ENCODE peak calls at places on chromosomes 4 and X, in five cellular contexts. O is HepG2, M is astrocyte of the cerebellum, Q is HCT116, H is IMR-90. F is an unnamed sample.

GRCh38 chr4:121217385-121217784 is 53.3 kb upstream of the TNIP3 start:
- DNase-seq in O (no peak), M (no peak), Q (no peak), H (peak), F (peak)

GRCh38 chr4:89316931-89317366 is 9.3 kb upstream of the GPRIN3 start:
- DNase-seq in O (no peak), M (no peak), Q (no peak), H (peak), F (peak)

GRCh38 chr4:184385705-184386141 is 88.6 kb downstream of the IRF2 start:
- DNase-seq in O (peak), M (no peak), Q (no peak), H (no peak), F (no peak)

GRCh38 chrX:747176-747575 is 116.6 kb downstream of the SHOX start:
- DNase-seq in O (no peak), M (no peak), Q (no peak), H (no peak), F (no peak)

GRCh38 chr4:176002007-176002623 is 63.5 kb upstream of the WDR17 start:
- DNase-seq in O (no peak), M (no peak), Q (peak), H (no peak), F (no peak)

GRCh38 chr4:118821590-118822293 is 14.2 kb downstream of the SEC24D start:
- DNase-seq in O (peak), M (no peak), Q (no peak), H (no peak), F (peak)

GRCh38 chr4:110371016-110371795 is 104.7 kb upstream of the ENPEP start:
- DNase-seq in O (no peak), M (no peak), Q (no peak), H (no peak), F (no peak)

GRCh38 chr4:94528792-94529451 is 77.2 kb downstream of the PDLIM5 start:
- DNase-seq in O (no peak), M (no peak), Q (no peak), H (no peak), F (no peak)

GRCh38 chr4:155543126-155543765 is 123.4 kb upstream of the GUCY1A1 start:
- DNase-seq in O (no peak), M (no peak), Q (no peak), H (peak), F (peak)

GRCh38 chr4:165715989-165716388 is 157.0 kb upstream of the TLL1 start:
- DNase-seq in O (no peak), M (no peak), Q (no peak), H (no peak), F (peak)

GRCh38 chr4:182338731-182339130 is 95.5 kb downstream of the TENM3 start:
- DNase-seq in O (no peak), M (no peak), Q (no peak), H (peak), F (peak)

GRCh38 chrX:126165721-126166401 is at the start of gene DCAF12L2:
- DNase-seq in O (no peak), M (no peak), Q (no peak), H (no peak), F (no peak)

GRCh38 chr4:56657818-56658217 is 23.3 kb downstream of the HOPX start:
- DNase-seq in O (no peak), M (no peak), Q (no peak), H (no peak), F (no peak)

GRCh38 chr4:56544573-56545131 is 39.1 kb downstream of the ARL9 start:
- DNase-seq in O (peak), M (peak), Q (peak), H (peak), F (peak)

GRCh38 chr4:158459085-158459820 is 62.4 kb upstream of the RXFP1 start:
- DNase-seq in O (no peak), M (no peak), Q (no peak), H (no peak), F (peak)

GRCh38 chr4:166482755-166483154 is 609.7 kb downstream of the TLL1 start:
- DNase-seq in O (peak), M (no peak), Q (no peak), H (no peak), F (no peak)

GRCh38 chrX:6386837-6387236 is 148.1 kb downstream of the VCX3A start:
- DNase-seq in O (no peak), M (no peak), Q (no peak), H (no peak), F (no peak)

GRCh38 chr4:10243856-10244255 is 127.3 kb upstream of the WDR1 start:
- DNase-seq in O (no peak), M (no peak), Q (no peak), H (no peak), F (no peak)

GRCh38 chr4:44446801-44447562 is 1.6 kb downstream of the KCTD8 start:
- DNase-seq in O (no peak), M (no peak), Q (no peak), H (no peak), F (no peak)

GRCh38 chr4:1512738-1513660 is 106.8 kb upstream of the NKX1-1 start:
- DNase-seq in O (peak), M (no peak), Q (peak), H (no peak), F (no peak)

GRCh38 chr4:8747467-8747841 is 124.2 kb downstream of the HMX1 start:
- DNase-seq in O (no peak), M (no peak), Q (no peak), H (no peak), F (no peak)

GRCh38 chrX:56219702-56220101 is 12.5 kb upstream of the KLF8 start:
- DNase-seq in O (peak), M (no peak), Q (peak), H (no peak), F (peak)

GRCh38 chr4:129623233-129623632 is 527.3 kb downstream of the C4orf33 start:
- DNase-seq in O (no peak), M (no peak), Q (no peak), H (no peak), F (no peak)

GRCh38 chrX:23511783-23512182 is 155.5 kb upstream of the PRDX4 start:
- DNase-seq in O (no peak), M (no peak), Q (no peak), H (no peak), F (no peak)

GRCh38 chrX:108001218-108001814 is 19.1 kb upstream of the TEX13B start:
- DNase-seq in O (peak), M (no peak), Q (peak), H (peak), F (peak)

GRCh38 chr4:19566041-19566440 is 685.7 kb upstream of the SLIT2 start:
- DNase-seq in O (no peak), M (no peak), Q (no peak), H (no peak), F (no peak)

DNA sequence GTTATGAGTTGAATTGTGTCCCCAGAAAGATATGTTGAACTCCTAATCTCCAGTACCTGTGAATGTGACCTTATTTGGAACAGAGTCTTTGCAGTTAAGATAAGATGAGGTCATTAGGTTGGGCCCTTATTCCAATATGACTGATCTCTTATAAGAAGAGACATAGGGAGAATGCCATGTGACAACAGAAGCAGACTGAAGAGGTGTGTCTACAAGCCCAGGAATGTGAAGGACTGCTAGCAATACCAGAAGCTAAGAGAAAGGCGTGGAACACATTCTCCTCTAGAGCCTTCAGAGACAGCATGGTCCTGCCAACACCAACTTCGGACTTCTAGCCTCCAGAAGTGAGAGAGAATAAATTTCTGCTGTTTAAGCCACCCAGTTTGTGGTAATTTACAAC is 22.5 kb upstream of the USP27X start:
- DNase-seq in O (no peak), M (no peak), Q (no peak), H (no peak), F (no peak)
- H3K4me3 ChIP-seq in O (no peak), M (no peak), Q (no peak), H (no peak), F (no peak)

GRCh38 chr4:170047774-170048354 is 21.7 kb upstream of the MFAP3L start:
- DNase-seq in O (peak), M (peak), Q (peak), H (peak), F (peak)
- TF ChIP-seq CTCF in O (peak), M (peak), Q (peak), H (peak), F (peak)

DNA sequence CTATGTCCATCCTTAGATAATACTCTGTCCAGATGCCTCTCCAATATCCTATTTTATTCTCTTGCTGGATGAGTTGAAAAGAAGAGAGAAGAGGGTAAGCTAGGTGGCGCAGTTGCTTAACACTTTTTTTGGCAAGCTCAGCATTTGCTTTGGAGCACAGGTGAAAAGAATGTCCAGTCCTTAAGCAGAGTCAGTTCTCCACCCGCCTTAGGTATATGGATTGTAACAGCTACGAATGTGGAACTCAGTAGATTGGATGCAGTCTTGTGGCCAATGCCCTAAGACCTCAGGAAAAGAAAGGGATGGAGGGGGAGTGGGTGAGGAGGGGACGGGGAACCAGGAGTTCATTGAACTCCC is 208.4 kb downstream of the NWD2 start:
- DNase-seq in O (peak), M (peak), Q (peak), H (peak), F (peak)
- H3K4me3 ChIP-seq in O (peak), M (peak), Q (no peak), H (no peak), F (no peak)

DNA sequence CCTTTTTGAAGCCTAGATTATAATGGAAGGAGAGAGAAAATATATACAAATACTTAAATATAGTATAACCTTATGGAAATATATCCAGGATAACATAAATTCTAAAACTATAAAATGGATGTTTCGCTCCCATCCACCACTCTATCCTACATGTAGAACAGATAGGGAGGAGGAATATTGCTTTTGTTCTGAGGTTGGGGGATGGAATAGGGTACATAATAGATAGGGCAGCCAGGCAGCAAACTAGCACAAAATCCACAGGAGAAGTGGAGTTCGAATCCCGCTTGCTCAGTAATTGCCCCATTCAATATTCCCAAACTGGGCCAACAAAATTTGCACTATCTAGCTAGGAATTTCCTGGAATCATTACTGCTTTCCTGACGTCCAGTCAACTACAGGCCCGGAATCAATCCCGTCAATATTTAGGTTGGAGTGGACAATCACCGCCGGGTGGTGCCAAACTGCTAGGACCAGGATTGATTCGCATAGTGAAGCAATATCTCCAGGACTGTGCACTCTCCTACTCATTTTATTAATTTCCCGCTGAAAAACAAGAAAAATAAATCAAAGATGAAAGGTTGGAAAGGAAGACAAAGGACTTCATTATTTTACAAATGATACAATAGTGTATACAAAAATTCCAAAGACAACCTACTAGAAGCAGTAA is 40.4 kb upstream of the PAPSS1 start:
- DNase-seq in O (peak), M (no peak), Q (no peak), H (peak), F (peak)
- TF ChIP-seq CTCF in O (peak), M (no peak), Q (peak), H (peak), F (peak)

GRCh38 chr4:145485120-145485519 is 3.5 kb downstream of the SMAD1 start:
- DNase-seq in O (no peak), M (no peak), Q (no peak), H (no peak), F (no peak)
- H3K4me3 ChIP-seq in O (no peak), M (no peak), Q (no peak), H (no peak), F (no peak)

F was measured in fibroblast of mammary gland.